ENCODE peak calls at places on chromosomes 13 and 19, in four cellular contexts. One of them, this sample, is unnamed.

GRCh38 chr19:1210227-1210538 is 4.6 kb downstream of the STK11 start:
- DNase-seq in left lobe of liver: no peak
- DNase-seq in stimulated activated CD8-positive, alpha-beta memory T cell treated with anti-CD3 and anti-CD28 coated beads, Interleukin-15, amount 100 ng/mL, for 24 hours: no peak
- DNase-seq in Jurkat, Clone E6-1: no peak
- DNase-seq in this sample: no peak

GRCh38 chr13:21018220-21018619 is 43.2 kb downstream of the LATS2 start:
- DNase-seq in left lobe of liver: no peak
- DNase-seq in stimulated activated CD8-positive, alpha-beta memory T cell treated with anti-CD3 and anti-CD28 coated beads, Interleukin-15, amount 100 ng/mL, for 24 hours: no peak
- DNase-seq in Jurkat, Clone E6-1: no peak
- DNase-seq in this sample: no peak

GRCh38 chr13:50130686-50131051 is 115.4 kb downstream of the KCNRG start:
- DNase-seq in left lobe of liver: peak
- DNase-seq in stimulated activated CD8-positive, alpha-beta memory T cell treated with anti-CD3 and anti-CD28 coated beads, Interleukin-15, amount 100 ng/mL, for 24 hours: no peak
- DNase-seq in Jurkat, Clone E6-1: no peak
- DNase-seq in this sample: no peak

GRCh38 chr19:4914736-4915501 is 5.6 kb downstream of the UHRF1 start:
- DNase-seq in left lobe of liver: no peak
- DNase-seq in stimulated activated CD8-positive, alpha-beta memory T cell treated with anti-CD3 and anti-CD28 coated beads, Interleukin-15, amount 100 ng/mL, for 24 hours: peak
- DNase-seq in Jurkat, Clone E6-1: no peak
- DNase-seq in this sample: no peak

GRCh38 chr19:48296963-48297734 is 27.3 kb downstream of the ZNF114 start:
- DNase-seq in left lobe of liver: no peak
- DNase-seq in stimulated activated CD8-positive, alpha-beta memory T cell treated with anti-CD3 and anti-CD28 coated beads, Interleukin-15, amount 100 ng/mL, for 24 hours: no peak
- DNase-seq in Jurkat, Clone E6-1: no peak
- DNase-seq in this sample: no peak

GRCh38 chr19:580274-580835 is 8.0 kb downstream of the BSG start:
- DNase-seq in left lobe of liver: no peak
- DNase-seq in stimulated activated CD8-positive, alpha-beta memory T cell treated with anti-CD3 and anti-CD28 coated beads, Interleukin-15, amount 100 ng/mL, for 24 hours: no peak
- DNase-seq in Jurkat, Clone E6-1: no peak
- DNase-seq in this sample: no peak

GRCh38 chr13:67224148-67224846 is 5.8 kb downstream of the PCDH9 start:
- DNase-seq in left lobe of liver: peak
- DNase-seq in stimulated activated CD8-positive, alpha-beta memory T cell treated with anti-CD3 and anti-CD28 coated beads, Interleukin-15, amount 100 ng/mL, for 24 hours: no peak
- DNase-seq in Jurkat, Clone E6-1: peak
- DNase-seq in this sample: no peak

GRCh38 chr13:97279913-97280312 is 57.8 kb downstream of the MBNL2 start:
- DNase-seq in left lobe of liver: no peak
- DNase-seq in stimulated activated CD8-positive, alpha-beta memory T cell treated with anti-CD3 and anti-CD28 coated beads, Interleukin-15, amount 100 ng/mL, for 24 hours: no peak
- DNase-seq in Jurkat, Clone E6-1: no peak
- DNase-seq in this sample: no peak

GRCh38 chr19:11405846-11406643 is 13.1 kb downstream of the RGL3 start:
- DNase-seq in left lobe of liver: no peak
- DNase-seq in stimulated activated CD8-positive, alpha-beta memory T cell treated with anti-CD3 and anti-CD28 coated beads, Interleukin-15, amount 100 ng/mL, for 24 hours: no peak
- DNase-seq in Jurkat, Clone E6-1: no peak
- DNase-seq in this sample: no peak

GRCh38 chr19:45200614-45201013 is 22.0 kb downstream of the BLOC1S3 start:
- DNase-seq in left lobe of liver: no peak
- DNase-seq in stimulated activated CD8-positive, alpha-beta memory T cell treated with anti-CD3 and anti-CD28 coated beads, Interleukin-15, amount 100 ng/mL, for 24 hours: no peak
- DNase-seq in Jurkat, Clone E6-1: peak
- DNase-seq in this sample: no peak

GRCh38 chr13:37313383-37313782 is 207.9 kb upstream of the CSNK1A1L start:
- DNase-seq in left lobe of liver: no peak
- DNase-seq in stimulated activated CD8-positive, alpha-beta memory T cell treated with anti-CD3 and anti-CD28 coated beads, Interleukin-15, amount 100 ng/mL, for 24 hours: no peak
- DNase-seq in Jurkat, Clone E6-1: no peak
- DNase-seq in this sample: no peak

GRCh38 chr19:29831686-29832085 is 19.9 kb downstream of the CCNE1 start:
- DNase-seq in left lobe of liver: no peak
- DNase-seq in stimulated activated CD8-positive, alpha-beta memory T cell treated with anti-CD3 and anti-CD28 coated beads, Interleukin-15, amount 100 ng/mL, for 24 hours: no peak
- DNase-seq in Jurkat, Clone E6-1: no peak
- DNase-seq in this sample: no peak